ENCODE peak calls at places on chromosome 5, in eight cellular contexts. K is epithelial cell of esophagus, V is heart left ventricle, S is A549, A is NCI-H69, D is body of pancreas, Y is kidney tubule cell, T is GOT3. J is an unnamed sample.

GRCh38 chr5:123929055-123929474 is 417.1 kb downstream of the CSNK1G3 start:
- DNase-seq in V (no peak), A (no peak), K (no peak), D (no peak), Y (no peak), S (no peak), T (no peak), J (no peak)

GRCh38 chr5:144072518-144072927 is 97.9 kb downstream of the YIPF5 start:
- DNase-seq in Y (peak), K (peak), S (no peak), T (no peak), D (no peak), A (no peak), V (no peak), J (no peak)

GRCh38 chr5:66821626-66822429 is 225.6 kb downstream of the MAST4 start:
- DNase-seq in K (peak), S (no peak), D (no peak), A (no peak), T (no peak), V (no peak), Y (peak), J (no peak)

GRCh38 chr5:148228392-148228984 is 9.8 kb upstream of the MARCOL start:
- DNase-seq in S (no peak), V (no peak), A (no peak), T (no peak), K (no peak), D (no peak), Y (no peak), J (no peak)

GRCh38 chr5:35884789-35885172 is 28.1 kb downstream of the IL7R start:
- DNase-seq in Y (no peak), K (no peak), D (no peak), V (no peak), A (no peak), S (no peak), T (no peak), J (no peak)

GRCh38 chr5:135266301-135266630 is 132.8 kb downstream of the MACROH2A1 start:
- DNase-seq in V (no peak), K (peak), Y (peak), T (no peak), A (no peak), S (no peak), D (no peak), J (no peak)

GRCh38 chr5:93162201-93162654 is 418.8 kb downstream of the NR2F1-AS1 start:
- DNase-seq in S (no peak), Y (peak), T (no peak), K (peak), A (peak), D (no peak), V (no peak), J (peak)

GRCh38 chr5:83924171-83924570 is 203.5 kb upstream of the HAPLN1 start:
- DNase-seq in S (no peak), T (no peak), A (no peak), V (no peak), D (no peak), Y (no peak), K (no peak), J (no peak)

GRCh38 chr5:136763548-136763947 is 398.2 kb upstream of the TRPC7 start:
- DNase-seq in K (no peak), V (no peak), T (no peak), A (no peak), S (no peak), D (no peak), Y (no peak), J (no peak)

GRCh38 chr5:142492781-142493281 is 168.0 kb upstream of the SPRY4 start:
- DNase-seq in D (no peak), Y (no peak), K (no peak), S (no peak), T (no peak), A (no peak), V (no peak), J (no peak)

GRCh38 chr5:16773990-16774389 is 157.2 kb upstream of the RETREG1 start:
- DNase-seq in Y (no peak), T (no peak), V (no peak), A (peak), S (peak), K (no peak), D (peak), J (peak)

GRCh38 chr5:10478436-10478835 is 36.8 kb downstream of the ROPN1L start:
- DNase-seq in T (no peak), V (no peak), S (no peak), K (no peak), D (no peak), Y (peak), A (no peak), J (no peak)